ENCODE peak calls at places on chromosomes 2 and 18, in seven cellular contexts. One of them, this sample, is unnamed.

GRCh38 chr2:128777091-128778045 is 458.7 kb upstream of the HS6ST1 start:
- DNase-seq in stomach: peak; percentile 14
- DNase-seq in ovary: peak; percentile 11
- DNase-seq in ascending aorta: no peak
- DNase-seq in psoas muscle: no peak
- DNase-seq in body of pancreas: no peak
- DNase-seq in GM12878: no peak
- DNase-seq in this sample: no peak

GRCh38 chr2:70983506-70984227 is 5.2 kb downstream of the ANKRD53 start:
- DNase-seq in ascending aorta: peak; percentile 16
- DNase-seq in ovary: no peak
- DNase-seq in GM12878: no peak
- DNase-seq in stomach: peak; percentile 22
- DNase-seq in body of pancreas: no peak
- DNase-seq in psoas muscle: no peak
- DNase-seq in this sample: no peak

GRCh38 chr2:40173276-40173675 is 278.6 kb downstream of the SLC8A1 start:
- DNase-seq in GM12878: no peak
- DNase-seq in ascending aorta: no peak
- DNase-seq in body of pancreas: no peak
- DNase-seq in stomach: no peak
- DNase-seq in psoas muscle: no peak
- DNase-seq in ovary: no peak
- DNase-seq in this sample: no peak

GRCh38 chr18:9861157-9861556 is 24.6 kb upstream of the TXNDC2 start:
- DNase-seq in body of pancreas: no peak
- DNase-seq in ascending aorta: no peak
- DNase-seq in stomach: no peak
- DNase-seq in GM12878: peak; percentile 49
- DNase-seq in psoas muscle: no peak
- DNase-seq in ovary: no peak
- DNase-seq in this sample: no peak

GRCh38 chr2:113185643-113186315 is 12.0 kb downstream of the PSD4 start:
- DNase-seq in psoas muscle: no peak
- DNase-seq in body of pancreas: peak; percentile 73
- DNase-seq in ovary: no peak
- DNase-seq in stomach: peak; percentile 89
- DNase-seq in ascending aorta: no peak
- DNase-seq in GM12878: no peak
- DNase-seq in this sample: no peak

GRCh38 chr18:26617151-26617554 is 68.8 kb upstream of the KCTD1 start:
- DNase-seq in ovary: no peak
- DNase-seq in psoas muscle: no peak
- DNase-seq in ascending aorta: no peak
- DNase-seq in GM12878: no peak
- DNase-seq in stomach: no peak
- DNase-seq in body of pancreas: no peak
- DNase-seq in this sample: no peak

GRCh38 chr2:68404164-68404563 is 39.1 kb downstream of the PLEK start:
- DNase-seq in GM12878: no peak
- DNase-seq in ascending aorta: no peak
- DNase-seq in psoas muscle: no peak
- DNase-seq in stomach: no peak
- DNase-seq in ovary: no peak
- DNase-seq in body of pancreas: no peak
- DNase-seq in this sample: no peak

GRCh38 chr18:26056291-26056690 is 34.1 kb downstream of the SS18 start:
- DNase-seq in psoas muscle: no peak
- DNase-seq in body of pancreas: no peak
- DNase-seq in stomach: no peak
- DNase-seq in ascending aorta: no peak
- DNase-seq in ovary: no peak
- DNase-seq in GM12878: no peak
- DNase-seq in this sample: no peak

GRCh38 chr2:140942284-140942683 is 1188.5 kb downstream of the LRP1B start:
- DNase-seq in body of pancreas: no peak
- DNase-seq in ascending aorta: no peak
- DNase-seq in ovary: no peak
- DNase-seq in stomach: no peak
- DNase-seq in psoas muscle: no peak
- DNase-seq in GM12878: no peak
- DNase-seq in this sample: no peak

GRCh38 chr2:48566582-48566981 is 36.6 kb downstream of the STON1 start:
- DNase-seq in ascending aorta: no peak
- DNase-seq in GM12878: no peak
- DNase-seq in ovary: no peak
- DNase-seq in body of pancreas: peak; percentile 33
- DNase-seq in psoas muscle: no peak
- DNase-seq in stomach: no peak
- DNase-seq in this sample: no peak

GRCh38 chr2:15938803-15939555 is 1.4 kb upstream of the MYCN start:
- DNase-seq in ascending aorta: no peak
- DNase-seq in psoas muscle: no peak
- DNase-seq in ovary: no peak
- DNase-seq in body of pancreas: no peak
- DNase-seq in GM12878: no peak
- DNase-seq in stomach: no peak
- DNase-seq in this sample: no peak

GRCh38 chr2:27264753-27265535 is 2.1 kb upstream of the SLC30A3 start:
- DNase-seq in GM12878: no peak
- DNase-seq in ascending aorta: peak; percentile 71
- DNase-seq in stomach: peak; percentile 70
- DNase-seq in psoas muscle: peak; percentile 81
- DNase-seq in ovary: peak; percentile 71
- DNase-seq in body of pancreas: peak; percentile 63
- DNase-seq in this sample: peak; percentile 86

GRCh38 chr2:167941604-167942003 is 305.8 kb downstream of the STK39 start:
- DNase-seq in psoas muscle: no peak
- DNase-seq in ascending aorta: no peak
- DNase-seq in stomach: no peak
- DNase-seq in ovary: no peak
- DNase-seq in body of pancreas: no peak
- DNase-seq in GM12878: no peak
- DNase-seq in this sample: no peak

GRCh38 chr2:71070294-71071025 is 2.0 kb downstream of the NAGK start:
- DNase-seq in stomach: no peak
- DNase-seq in psoas muscle: no peak
- DNase-seq in ascending aorta: no peak
- DNase-seq in body of pancreas: peak; percentile 43
- DNase-seq in ovary: no peak
- DNase-seq in GM12878: no peak
- DNase-seq in this sample: no peak

GRCh38 chr2:30516166-30516565 is 69.1 kb downstream of the LCLAT1 start:
- DNase-seq in ovary: no peak
- DNase-seq in GM12878: no peak
- DNase-seq in stomach: no peak
- DNase-seq in psoas muscle: no peak
- DNase-seq in ascending aorta: no peak
- DNase-seq in body of pancreas: no peak
- DNase-seq in this sample: no peak

GRCh38 chr2:111522231-111522768 is 361.7 kb downstream of the ANAPC1 start:
- DNase-seq in psoas muscle: no peak
- DNase-seq in stomach: no peak
- DNase-seq in GM12878: no peak
- DNase-seq in ascending aorta: no peak
- DNase-seq in body of pancreas: no peak
- DNase-seq in ovary: no peak
- DNase-seq in this sample: no peak

GRCh38 chr2:156345582-156345981 is 13.1 kb upstream of the NR4A2 start:
- DNase-seq in ascending aorta: no peak
- DNase-seq in stomach: no peak
- DNase-seq in ovary: no peak
- DNase-seq in GM12878: no peak
- DNase-seq in psoas muscle: no peak
- DNase-seq in body of pancreas: no peak
- DNase-seq in this sample: no peak

GRCh38 chr2:231425291-231425810 is 29.8 kb downstream of the B3GNT7 start:
- DNase-seq in stomach: no peak
- DNase-seq in body of pancreas: no peak
- DNase-seq in ascending aorta: no peak
- DNase-seq in ovary: no peak
- DNase-seq in GM12878: no peak
- DNase-seq in psoas muscle: no peak
- DNase-seq in this sample: no peak

GRCh38 chr2:45871541-45871940 is 220.1 kb downstream of the PRKCE start:
- DNase-seq in GM12878: no peak
- DNase-seq in ascending aorta: no peak
- DNase-seq in body of pancreas: no peak
- DNase-seq in psoas muscle: no peak
- DNase-seq in ovary: no peak
- DNase-seq in stomach: no peak
- DNase-seq in this sample: no peak

GRCh38 chr2:166900700-166901099 is 12.4 kb downstream of the XIRP2 start:
- DNase-seq in ascending aorta: no peak
- DNase-seq in body of pancreas: no peak
- DNase-seq in stomach: no peak
- DNase-seq in psoas muscle: no peak
- DNase-seq in GM12878: no peak
- DNase-seq in ovary: no peak
- DNase-seq in this sample: no peak

GRCh38 chr2:162067596-162067995 is 6.4 kb downstream of the DPP4 start:
- DNase-seq in stomach: no peak
- DNase-seq in psoas muscle: no peak
- DNase-seq in GM12878: no peak
- DNase-seq in body of pancreas: no peak
- DNase-seq in ovary: no peak
- DNase-seq in ascending aorta: no peak
- DNase-seq in this sample: no peak

GRCh38 chr2:148244593-148245292 is 223.9 kb downstream of the MBD5 start:
- DNase-seq in stomach: no peak
- DNase-seq in psoas muscle: no peak
- DNase-seq in GM12878: no peak
- DNase-seq in body of pancreas: no peak
- DNase-seq in ovary: no peak
- DNase-seq in ascending aorta: no peak
- DNase-seq in this sample: no peak

GRCh38 chr2:160294339-160294803 is 94.3 kb upstream of the ITGB6 start:
- DNase-seq in GM12878: no peak
- DNase-seq in ascending aorta: peak; percentile 81
- DNase-seq in stomach: no peak
- DNase-seq in body of pancreas: peak; percentile 37
- DNase-seq in psoas muscle: peak; percentile 68
- DNase-seq in ovary: peak; percentile 67
- DNase-seq in this sample: peak; percentile 60

GRCh38 chr2:160291382-160291781 is 91.3 kb upstream of the ITGB6 start:
- DNase-seq in ovary: no peak
- DNase-seq in GM12878: no peak
- DNase-seq in ascending aorta: no peak
- DNase-seq in stomach: no peak
- DNase-seq in psoas muscle: no peak
- DNase-seq in body of pancreas: no peak
- DNase-seq in this sample: no peak

GRCh38 chr2:160292225-160292624 is 92.2 kb upstream of the ITGB6 start:
- DNase-seq in ovary: no peak
- DNase-seq in ascending aorta: no peak
- DNase-seq in GM12878: no peak
- DNase-seq in body of pancreas: no peak
- DNase-seq in stomach: no peak
- DNase-seq in psoas muscle: no peak
- DNase-seq in this sample: no peak

GRCh38 chr2:160294889-160295288 is 94.8 kb upstream of the ITGB6 start:
- DNase-seq in psoas muscle: no peak
- DNase-seq in GM12878: no peak
- DNase-seq in ascending aorta: no peak
- DNase-seq in stomach: no peak
- DNase-seq in body of pancreas: no peak
- DNase-seq in ovary: no peak
- DNase-seq in this sample: no peak

DNA sequence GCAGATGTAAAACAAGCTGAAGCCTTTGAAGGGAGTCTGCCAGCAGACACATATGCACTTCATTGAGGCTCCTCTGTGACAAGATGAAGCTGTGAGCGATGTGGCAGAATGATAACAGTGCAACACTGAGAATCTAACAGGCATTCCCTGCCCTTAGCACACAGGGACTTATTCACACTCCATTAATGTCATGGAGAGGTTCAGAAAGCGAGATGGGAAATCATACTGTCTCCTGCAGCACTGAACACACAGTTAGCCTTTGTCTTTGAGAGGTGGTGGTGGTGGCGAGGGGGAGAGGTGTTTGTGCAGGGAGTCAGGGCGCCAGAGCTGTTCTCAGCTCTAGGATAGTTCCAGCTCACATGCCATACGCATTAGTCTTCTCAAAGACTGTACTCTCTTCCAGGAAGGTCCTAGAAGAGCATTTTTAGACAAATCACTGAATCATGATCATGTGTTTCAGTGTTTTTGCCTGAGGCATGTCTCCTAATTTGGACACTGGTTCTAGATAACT is 93.4 kb upstream of the ITGB6 start:
- DNase-seq in stomach: no peak
- DNase-seq in psoas muscle: no peak
- DNase-seq in ovary: no peak
- DNase-seq in GM12878: no peak
- DNase-seq in body of pancreas: no peak
- DNase-seq in ascending aorta: no peak
- DNase-seq in this sample: no peak
- H3K4me1 ChIP-seq in stomach: peaks cover 29% of the 10 kb centered on the region
- H3K4me1 ChIP-seq in psoas muscle: peaks cover 71% of the 10 kb centered on the region
- H3K4me1 ChIP-seq in ovary: peaks cover 16% of the 10 kb centered on the region
- H3K4me1 ChIP-seq in GM12878: no peaks in the 10 kb centered on the region
- H3K4me1 ChIP-seq in body of pancreas: no peaks in the 10 kb centered on the region
- H3K4me1 ChIP-seq in ascending aorta: no peaks in the 10 kb centered on the region
- H3K4me1 ChIP-seq in this sample: peaks cover 81% of the 10 kb centered on the region

DNA sequence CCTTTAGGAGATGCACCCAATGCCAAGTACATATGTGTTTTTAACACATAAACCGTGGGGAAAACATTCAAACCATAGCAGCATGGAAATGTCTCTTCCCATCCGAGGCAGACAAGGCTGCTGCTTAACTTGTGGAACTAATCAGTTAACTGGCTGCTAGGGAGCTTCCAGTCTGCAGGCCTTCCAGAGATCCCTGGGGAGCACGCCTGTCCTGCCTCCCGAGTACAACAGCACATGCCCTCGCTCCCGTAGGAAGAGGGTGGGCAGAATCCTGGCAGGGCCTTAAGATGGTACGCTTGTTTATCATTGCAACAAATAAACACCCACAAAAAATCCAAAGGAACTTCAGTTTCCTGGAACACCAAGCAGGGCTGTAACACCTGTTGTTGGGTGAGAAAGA is 56.3 kb downstream of the EDAR start:
- DNase-seq in psoas muscle: no peak
- DNase-seq in ascending aorta: no peak
- DNase-seq in stomach: no peak
- DNase-seq in body of pancreas: no peak
- DNase-seq in GM12878: no peak
- DNase-seq in ovary: no peak
- DNase-seq in this sample: no peak
- H3K27me3 ChIP-seq in psoas muscle: no peaks in the 10 kb centered on the region
- H3K27me3 ChIP-seq in ascending aorta: no peaks in the 10 kb centered on the region
- H3K27me3 ChIP-seq in stomach: no peaks in the 10 kb centered on the region
- H3K27me3 ChIP-seq in body of pancreas: no peaks in the 10 kb centered on the region
- H3K27me3 ChIP-seq in GM12878: no peaks in the 10 kb centered on the region
- H3K27me3 ChIP-seq in ovary: no peaks in the 10 kb centered on the region
- H3K27me3 ChIP-seq in this sample: no peaks in the 10 kb centered on the region

GRCh38 chr2:224947566-224947965 is 94.7 kb downstream of the DOCK10 start:
- DNase-seq in body of pancreas: no peak
- DNase-seq in GM12878: no peak
- DNase-seq in ovary: no peak
- DNase-seq in psoas muscle: no peak
- DNase-seq in ascending aorta: no peak
- DNase-seq in stomach: no peak
- DNase-seq in this sample: no peak
- H3K4me1 ChIP-seq in body of pancreas: no peaks in the 10 kb centered on the region
- H3K4me1 ChIP-seq in GM12878: peaks cover 49% of the 10 kb centered on the region
- H3K4me1 ChIP-seq in ovary: no peaks in the 10 kb centered on the region
- H3K4me1 ChIP-seq in psoas muscle: no peaks in the 10 kb centered on the region
- H3K4me1 ChIP-seq in ascending aorta: no peaks in the 10 kb centered on the region
- H3K4me1 ChIP-seq in stomach: no peaks in the 10 kb centered on the region
- H3K4me1 ChIP-seq in this sample: no peaks in the 10 kb centered on the region

GRCh38 chr2:216687646-216688045 is 7.7 kb downstream of the IGFBP5 start:
- DNase-seq in GM12878: no peak
- DNase-seq in psoas muscle: no peak
- DNase-seq in stomach: no peak
- DNase-seq in ascending aorta: no peak
- DNase-seq in ovary: peak; percentile 46
- DNase-seq in body of pancreas: no peak
- DNase-seq in this sample: no peak
- H3K27me3 ChIP-seq in GM12878: peaks cover 7% of the 10 kb centered on the region
- H3K27me3 ChIP-seq in psoas muscle: no peaks in the 10 kb centered on the region
- H3K27me3 ChIP-seq in stomach: peaks cover 6% of the 10 kb centered on the region
- H3K27me3 ChIP-seq in ascending aorta: no peaks in the 10 kb centered on the region
- H3K27me3 ChIP-seq in ovary: no peaks in the 10 kb centered on the region
- H3K27me3 ChIP-seq in body of pancreas: peaks cover 3% of the 10 kb centered on the region
- H3K27me3 ChIP-seq in this sample: peaks cover 30% of the 10 kb centered on the region

This sample was measured in heart left ventricle.